ENCODE peak calls at places on chromosomes 5 and 9, in four cellular contexts. W, O, P and Y are unnamed samples.

GRCh38 chr9:124000161-124000783 is 11.3 kb upstream of the LHX2 start:
- DNase-seq in W (no peak), O (no peak), P (no peak), Y (no peak)

GRCh38 chr9:123327697-123328100 is 28.3 kb upstream of the CRB2 start:
- DNase-seq in P (no peak), W (no peak), O (no peak), Y (peak; percentile 66)

GRCh38 chr5:14264605-14265316 is 121.6 kb downstream of the TRIO start:
- DNase-seq in O (peak; percentile 88), P (peak; percentile 87), W (peak; percentile 80), Y (peak; percentile 95)

GRCh38 chr5:155989884-155990283 is 337.1 kb upstream of the SGCD start:
- DNase-seq in O (no peak), W (no peak), P (no peak), Y (no peak)

GRCh38 chr9:133573791-133574515 is 35.2 kb downstream of the FAM163B start:
- DNase-seq in W (no peak), P (no peak), O (no peak), Y (no peak)

GRCh38 chr5:6704361-6704851 is 8.8 kb upstream of the TENT4A start:
- DNase-seq in O (peak; percentile 83), P (peak; percentile 94), W (no peak), Y (peak; percentile 18)

GRCh38 chr9:130451509-130452388 is 7.0 kb downstream of the ASS1 start:
- DNase-seq in W (peak; percentile 16), P (peak; percentile 89), O (peak; percentile 88), Y (peak; percentile 91)

GRCh38 chr5:164013077-164013670 is 507.8 kb downstream of the MAT2B start:
- DNase-seq in O (peak; percentile 44), W (peak; percentile 68), P (peak; percentile 52), Y (peak; percentile 59)

GRCh38 chr9:115000217-115000639 is 69.8 kb upstream of the TNFSF8 start:
- DNase-seq in W (no peak), O (no peak), P (no peak), Y (no peak)

GRCh38 chr5:145980718-145981117 is 44.3 kb downstream of the SH3RF2 start:
- DNase-seq in W (no peak), P (no peak), O (no peak), Y (no peak)

GRCh38 chr5:78610163-78610583 is 38.4 kb downstream of the LHFPL2 start:
- DNase-seq in O (peak; percentile 53), P (peak; percentile 82), W (no peak), Y (no peak)

GRCh38 chr5:156326718-156327259 is at the start of gene SGCD:
- DNase-seq in W (no peak), P (peak; percentile 86), O (peak; percentile 67), Y (peak; percentile 22)

GRCh38 chr5:32278403-32278802 is 34.3 kb downstream of the MTMR12 start:
- DNase-seq in P (peak; percentile 85), W (no peak), O (no peak), Y (no peak)

GRCh38 chr9:120252248-120252647 is 327.7 kb downstream of the CDK5RAP2 start:
- DNase-seq in W (no peak), P (no peak), O (no peak), Y (no peak)

GRCh38 chr9:97747201-97747965 is 50.2 kb upstream of the XPA start:
- DNase-seq in P (no peak), O (no peak), W (no peak), Y (no peak)

GRCh38 chr5:64149268-64149667 is 16.4 kb upstream of the RNF180 start:
- DNase-seq in P (no peak), W (no peak), O (no peak), Y (no peak)

GRCh38 chr9:34163439-34163838 is 15.4 kb upstream of the UBAP1 start:
- DNase-seq in W (no peak), O (no peak), P (peak; percentile 64), Y (no peak)

GRCh38 chr9:130743644-130744043 is 50.1 kb downstream of the EXOSC2 start:
- DNase-seq in W (no peak), O (no peak), P (no peak), Y (no peak)

DNA sequence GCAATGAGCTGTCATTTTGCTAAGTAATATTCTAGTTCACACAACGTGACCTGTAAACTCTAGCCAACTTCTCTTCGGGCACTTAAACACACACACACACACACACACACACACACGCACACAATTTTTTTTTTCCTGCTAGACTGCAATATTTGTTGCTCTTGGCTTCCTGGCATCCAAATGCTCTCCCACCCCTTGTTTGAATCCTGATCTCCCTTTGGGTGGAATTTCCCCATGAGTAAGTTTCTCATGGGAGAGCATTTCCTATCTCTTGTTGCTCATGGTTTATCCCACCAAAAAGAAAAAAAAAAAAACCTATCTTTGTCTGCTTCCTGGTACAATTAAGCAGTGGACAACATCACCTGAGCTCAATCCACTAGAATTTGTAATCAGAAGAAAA is 54.7 kb upstream of the TSLP start:
- DNase-seq in W (no peak), P (peak; percentile 47), O (no peak), Y (no peak)
- H3K4me3 ChIP-seq in W (no peak overlapping the region), P (no peak overlapping the region), O (no peak overlapping the region), Y (no peak overlapping the region)

DNA sequence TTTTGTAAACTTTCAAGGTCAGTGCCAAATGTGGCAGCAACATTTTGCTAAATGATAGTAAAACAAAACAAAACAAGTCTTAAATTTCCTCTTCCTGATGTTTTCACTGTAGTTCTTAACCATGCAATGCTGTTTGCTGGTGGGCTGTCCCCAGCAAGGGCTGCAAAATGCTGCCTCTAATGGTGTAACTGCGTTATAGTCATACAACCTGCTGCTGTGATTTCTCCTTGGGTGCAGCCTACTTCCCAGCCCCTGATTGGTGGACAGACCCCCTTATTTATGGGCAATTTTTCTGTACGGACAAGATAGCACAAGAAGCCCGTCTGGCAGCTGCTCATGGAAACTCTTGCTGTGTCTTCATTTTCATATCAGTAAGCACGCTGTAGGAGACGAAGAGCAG is 26.6 kb upstream of the PIP5K1B start:
- DNase-seq in W (peak; percentile 84), O (peak; percentile 5), P (no peak), Y (no peak)
- TF ChIP-seq CTCF in W (peak; percentile 83), O (peak; percentile 33), P (no peak), Y (no peak)

DNA sequence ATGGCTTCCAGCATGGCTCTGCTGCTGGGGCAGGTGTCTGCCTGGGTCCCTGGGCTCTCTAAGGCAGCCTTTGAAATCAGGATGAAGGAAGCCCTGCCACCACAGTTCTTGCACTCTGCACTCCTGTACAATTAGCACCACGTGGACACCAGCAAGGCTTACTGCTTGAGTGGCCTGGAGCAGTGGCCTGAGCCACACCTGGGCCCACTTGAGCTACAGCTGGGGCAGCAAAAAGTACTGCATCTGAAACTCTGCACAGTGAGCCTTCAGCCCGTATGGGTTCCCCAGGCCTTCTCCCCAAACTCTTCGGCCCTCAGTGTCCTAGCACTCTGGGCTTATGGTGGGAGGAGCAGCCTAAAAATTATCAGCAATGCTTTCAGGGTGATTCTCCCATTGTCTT is 8.0 kb upstream of the INIP start:
- DNase-seq in O (no peak), W (peak; percentile 58), P (no peak), Y (no peak)
- H3K27ac ChIP-seq in O (peak overlapping the region; percentile 86), W (no peak overlapping the region), P (no peak overlapping the region), Y (no peak overlapping the region)

GRCh38 chr5:10306114-10306513 is 1.6 kb downstream of the CMBL start:
- DNase-seq in W (no peak), O (no peak), P (no peak), Y (peak; percentile 44)
- H3K4me3 ChIP-seq in W (no peak overlapping the region), O (no peak overlapping the region), P (no peak overlapping the region), Y (peak overlapping the region; percentile 56)

DNA sequence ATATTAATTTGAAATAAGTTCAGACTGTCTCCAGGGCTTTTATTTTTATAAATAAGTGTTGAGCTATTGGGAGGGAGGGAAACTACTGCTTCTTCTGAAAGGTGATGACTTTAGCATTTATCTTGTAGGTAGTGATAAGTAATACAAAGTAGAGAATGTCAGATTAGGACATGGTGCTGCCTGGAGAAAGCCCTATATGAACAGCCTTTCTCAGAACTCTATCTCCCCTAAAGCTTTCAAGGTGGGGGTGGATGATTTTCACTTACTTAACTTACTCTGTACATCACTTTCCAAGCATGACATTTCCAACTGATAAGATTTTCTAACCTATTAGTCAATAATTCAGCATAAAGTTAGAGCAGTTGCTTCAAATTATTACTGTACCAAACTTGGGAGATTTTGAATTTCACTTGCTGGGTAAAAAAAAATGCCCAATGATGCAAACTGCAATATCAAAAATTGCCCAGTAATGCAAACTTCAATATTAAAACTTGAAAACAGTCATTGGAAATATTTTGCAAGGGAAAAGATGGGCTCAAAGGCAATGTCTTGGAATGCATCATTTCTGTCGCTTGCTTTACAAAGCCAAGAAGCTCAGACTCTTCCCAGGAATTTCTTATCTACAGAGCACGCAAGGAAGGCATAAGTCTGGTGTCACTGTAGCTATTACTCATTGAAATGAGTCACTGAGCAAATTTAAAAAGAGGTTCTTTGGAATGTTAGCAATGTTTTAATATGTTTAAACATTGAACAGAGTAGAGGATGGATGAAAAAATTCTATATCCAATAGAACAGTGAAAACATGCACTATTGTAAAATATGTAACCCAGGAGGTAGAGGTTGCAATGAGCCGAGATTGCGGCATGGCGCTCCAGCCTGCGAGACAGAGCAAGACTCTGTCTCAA is 569.6 kb downstream of the PSAT1 start:
- DNase-seq in W (no peak), P (peak; percentile 97), O (no peak), Y (no peak)
- TF ChIP-seq CTCF in W (no peak), P (no peak), O (no peak), Y (no peak)

DNA sequence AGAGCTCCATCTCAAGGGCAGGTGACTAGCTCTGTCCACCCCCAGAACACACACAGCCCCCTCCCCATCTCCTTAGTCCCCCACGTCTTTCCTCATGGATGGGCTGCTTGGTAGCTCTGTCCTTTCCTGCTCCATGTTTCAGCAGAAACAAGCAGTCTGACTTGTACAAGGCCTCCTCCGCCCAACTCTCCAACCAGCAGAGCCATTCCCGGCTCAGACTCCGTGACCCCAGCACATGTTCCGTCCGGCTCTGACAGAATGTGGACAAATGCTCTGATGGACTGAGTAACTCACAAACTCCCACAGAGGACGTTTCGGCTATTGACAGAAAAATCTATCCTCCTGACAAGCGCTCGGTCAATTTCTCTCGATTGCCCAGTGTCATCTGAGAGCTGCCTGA is 16.9 kb downstream of the SHB start:
- DNase-seq in P (no peak), W (no peak), O (no peak), Y (no peak)
- H3K27ac ChIP-seq in P (no peak overlapping the region), W (no peak overlapping the region), O (no peak overlapping the region), Y (no peak overlapping the region)

DNA sequence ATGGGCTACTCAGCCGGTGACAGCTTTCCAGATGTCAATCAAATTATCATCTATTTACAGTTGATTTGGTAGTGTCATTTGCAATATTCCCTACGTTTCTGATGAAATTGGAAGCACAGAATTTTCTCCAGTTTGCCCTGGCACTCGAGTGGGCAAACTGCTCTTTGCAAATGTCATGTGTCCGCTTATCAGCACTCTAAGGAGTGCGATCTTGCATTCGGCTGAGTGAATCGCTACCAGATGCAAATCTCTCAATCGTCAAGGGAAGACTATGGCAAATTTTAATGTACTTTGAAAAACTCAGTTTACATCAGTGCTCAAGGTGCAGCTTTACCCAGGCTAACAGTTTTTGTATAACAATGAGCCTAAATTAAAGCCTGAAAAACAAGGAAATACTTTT is 66.8 kb downstream of the BNC2 start:
- DNase-seq in O (no peak), W (no peak), P (no peak), Y (no peak)
- H3K4me3 ChIP-seq in O (no peak overlapping the region), W (no peak overlapping the region), P (no peak overlapping the region), Y (no peak overlapping the region)

DNA sequence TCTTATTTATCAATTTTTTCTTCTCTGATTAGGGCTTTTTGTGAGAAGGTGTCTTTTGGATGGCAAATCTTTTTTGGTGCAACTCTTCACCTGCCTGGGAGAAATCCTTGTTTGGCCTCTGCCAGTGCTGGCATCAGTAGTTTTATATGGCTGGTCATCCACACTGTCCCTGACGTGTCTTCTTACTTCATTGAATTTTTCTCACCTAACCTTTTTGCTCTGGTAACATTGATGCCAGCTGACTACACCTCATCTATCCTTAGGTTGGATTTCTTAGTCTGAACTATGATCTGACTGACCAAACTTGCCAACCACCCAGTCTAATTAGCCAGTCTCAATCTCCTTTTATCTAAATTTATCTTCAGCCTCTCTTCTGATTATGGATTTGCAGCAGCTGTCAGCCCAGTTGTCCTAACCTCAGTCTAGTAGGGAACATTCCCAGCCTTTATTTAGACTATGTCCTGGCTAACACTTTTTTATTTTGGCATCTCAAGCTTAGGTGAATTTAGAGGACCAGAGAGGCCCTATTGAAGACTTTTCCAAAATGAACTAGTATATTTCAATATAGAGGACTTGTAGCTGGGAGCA is 10.6 kb upstream of the TMEM38B start:
- DNase-seq in W (no peak), O (no peak), P (no peak), Y (no peak)
- TF ChIP-seq CTCF in W (no peak), O (no peak), P (no peak), Y (no peak)